ENCODE peak calls at places on chromosomes 2 and 18, in five cellular contexts. G, X, T, L and R are unnamed samples.

GRCh38 chr18:63320690-63321265 is 1.2 kb upstream of the BCL2 start:
- DNase-seq in G (peak; percentile 58), T (no peak), X (peak; percentile 43), L (peak; percentile 70), R (peak; percentile 69)

GRCh38 chr2:64017811-64018714 is 1.2 kb downstream of the VPS54 start:
- DNase-seq in L (peak; percentile 40), X (no peak), G (peak; percentile 25), T (no peak), R (peak; percentile 42)

GRCh38 chr2:101811226-101812015 is 113.9 kb downstream of the MAP4K4 start:
- DNase-seq in L (no peak), G (no peak), T (no peak), X (no peak), R (no peak)

GRCh38 chr18:22470511-22471181 is 52.9 kb upstream of the CTAGE1 start:
- DNase-seq in L (no peak), X (peak; percentile 43), T (no peak), G (no peak), R (no peak)

GRCh38 chr2:168346725-168347477 is 99.5 kb upstream of the STK39 start:
- DNase-seq in G (peak; percentile 72), L (peak; percentile 74), X (peak; percentile 60), T (peak; percentile 53), R (peak; percentile 86)

GRCh38 chr2:213227458-213227857 is 56.8 kb upstream of the SPAG16 start:
- DNase-seq in X (no peak), T (no peak), L (peak; percentile 16), G (no peak), R (no peak)

GRCh38 chr2:3492951-3493609 is 26.3 kb downstream of the ADI1 start:
- DNase-seq in G (peak; percentile 9), L (no peak), X (peak; percentile 62), T (peak; percentile 62), R (no peak)

GRCh38 chr2:80102026-80102425 is 202.5 kb downstream of the LRRTM1 start:
- DNase-seq in X (no peak), G (no peak), L (no peak), T (no peak), R (no peak)

GRCh38 chr18:24176727-24177416 is 38.0 kb downstream of the CABYR start:
- DNase-seq in L (peak; percentile 62), G (peak; percentile 66), X (peak; percentile 42), T (no peak), R (peak; percentile 80)

GRCh38 chr2:217800433-217801114 is 202.2 kb downstream of the TNS1 start:
- DNase-seq in G (no peak), T (no peak), L (no peak), X (peak; percentile 13), R (no peak)

GRCh38 chr18:22872894-22873537 is 60.1 kb upstream of the RBBP8 start:
- DNase-seq in G (peak; percentile 38), X (no peak), L (no peak), T (no peak), R (no peak)

GRCh38 chr18:64103979-64104378 is 44.9 kb downstream of the LINC00305 start:
- DNase-seq in L (no peak), G (no peak), X (no peak), T (no peak), R (no peak)

GRCh38 chr2:226300487-226300886 is 499.1 kb downstream of the IRS1 start:
- DNase-seq in G (no peak), T (no peak), X (no peak), L (no peak), R (no peak)

GRCh38 chr2:129936334-129936934 is 43.0 kb upstream of the RAB6C start:
- DNase-seq in L (peak; percentile 48), X (peak; percentile 40), G (peak; percentile 47), T (no peak), R (peak; percentile 81)

GRCh38 chr2:161796192-161796591 is 172.0 kb downstream of the SLC4A10 start:
- DNase-seq in X (peak; percentile 55), L (peak; percentile 7), T (no peak), G (no peak), R (peak; percentile 16)

GRCh38 chr2:83234291-83234690 is 1224.8 kb downstream of the SUCLG1 start:
- DNase-seq in L (no peak), G (no peak), T (no peak), X (no peak), R (no peak)

GRCh38 chr18:61893971-61894750 is 1.4 kb upstream of the RNF152 start:
- DNase-seq in X (peak; percentile 79), T (no peak), G (peak; percentile 84), L (peak; percentile 47), R (peak; percentile 85)
- TF ChIP-seq CTCF in X (peak; percentile 46), T (no peak), G (peak; percentile 27), L (no peak), R (peak; percentile 21)

GRCh38 chr2:16005389-16005788 is 65.0 kb downstream of the MYCN start:
- DNase-seq in G (no peak), T (no peak), L (no peak), X (no peak), R (no peak)

GRCh38 chr2:16007167-16007934 is 67.0 kb downstream of the MYCN start:
- DNase-seq in T (no peak), G (no peak), X (no peak), L (no peak), R (no peak)

GRCh38 chr2:16006537-16007166 is 66.3 kb downstream of the MYCN start:
- DNase-seq in L (no peak), X (no peak), T (no peak), G (no peak), R (no peak)

GRCh38 chr2:16003809-16004208 is 63.5 kb downstream of the MYCN start:
- DNase-seq in X (no peak), T (no peak), G (no peak), L (no peak), R (no peak)

GRCh38 chr2:16005819-16006536 is 65.6 kb downstream of the MYCN start:
- DNase-seq in L (peak; percentile 43), X (peak; percentile 35), G (no peak), T (no peak), R (no peak)
- TF ChIP-seq CTCF in L (no peak), X (no peak), G (no peak), T (no peak), R (no peak)

GRCh38 chr2:157784169-157784822 is 91.8 kb downstream of the ACVR1 start:
- DNase-seq in X (peak; percentile 65), G (no peak), L (no peak), T (peak; percentile 73), R (no peak)

GRCh38 chr2:157783180-157783579 is 93.0 kb downstream of the ACVR1 start:
- DNase-seq in L (no peak), T (no peak), X (no peak), G (no peak), R (no peak)

GRCh38 chr2:157785200-157785599 is 90.9 kb downstream of the ACVR1 start:
- DNase-seq in X (no peak), G (no peak), L (no peak), T (no peak), R (no peak)

GRCh38 chr2:157785866-157786662 is 90.1 kb downstream of the ACVR1 start:
- DNase-seq in G (no peak), T (no peak), X (no peak), L (no peak), R (no peak)

GRCh38 chr2:157784823-157785175 is 91.3 kb downstream of the ACVR1 start:
- DNase-seq in G (no peak), L (no peak), X (no peak), T (no peak), R (no peak)
- TF ChIP-seq CTCF in G (no peak), L (no peak), X (no peak), T (no peak), R (no peak)

GRCh38 chr2:36707050-36707449 is 10.5 kb downstream of the VIT start:
- DNase-seq in L (no peak), G (no peak), T (no peak), X (peak; percentile 57), R (no peak)

GRCh38 chr2:36706021-36706328 is 9.5 kb downstream of the VIT start:
- DNase-seq in X (peak; percentile 56), T (no peak), L (peak; percentile 66), G (no peak), R (no peak)

GRCh38 chr2:36705326-36706020 is 9.0 kb downstream of the VIT start:
- DNase-seq in X (no peak), G (no peak), T (no peak), L (no peak), R (no peak)

GRCh38 chr2:36706451-36706850 is 9.9 kb downstream of the VIT start:
- DNase-seq in G (no peak), T (no peak), L (no peak), X (no peak), R (no peak)

DNA sequence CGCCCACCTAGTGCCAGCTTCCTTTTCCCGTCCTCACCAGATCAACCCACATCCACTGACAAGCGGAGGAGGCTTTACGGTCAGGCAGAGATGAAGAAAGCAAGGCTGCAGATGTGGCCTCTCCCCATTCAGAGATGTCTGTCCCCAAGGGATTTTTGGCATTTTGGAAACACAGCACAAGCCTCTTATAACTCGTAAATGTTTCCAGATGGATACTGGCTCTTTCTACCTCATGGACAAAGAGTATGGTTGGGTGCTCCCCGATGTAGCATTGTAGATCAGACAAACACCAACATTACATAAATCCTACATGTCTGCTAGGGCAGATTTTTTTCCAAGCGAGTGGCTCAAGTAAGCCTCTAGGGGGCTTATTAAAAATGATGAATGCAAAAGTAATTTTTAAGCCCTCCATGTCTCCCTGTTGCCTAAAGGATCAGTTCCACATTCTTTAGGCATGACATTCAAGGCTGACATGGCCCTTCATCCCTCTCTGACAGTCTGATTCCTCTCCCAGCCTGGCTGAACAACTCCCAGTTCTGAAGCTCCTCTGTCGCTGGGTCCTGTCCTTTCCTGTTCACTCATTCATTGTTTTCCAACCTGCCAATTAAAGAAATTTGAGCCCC is 11.7 kb downstream of the VIT start:
- DNase-seq in L (no peak), T (no peak), X (peak; percentile 28), G (no peak), R (peak; percentile 28)
- TF ChIP-seq CTCF in L (no peak), T (no peak), X (no peak), G (no peak), R (peak; percentile 31)

GRCh38 chr2:219538488-219539294 is 4.9 kb downstream of the CHPF start:
- DNase-seq in X (no peak), L (no peak), T (peak; percentile 42), G (no peak), R (no peak)

GRCh38 chr2:219539295-219539788 is 4.3 kb downstream of the CHPF start:
- DNase-seq in X (no peak), G (no peak), L (no peak), T (no peak), R (no peak)

GRCh38 chr2:219541611-219542180 is 1.9 kb downstream of the CHPF start:
- DNase-seq in X (peak; percentile 71), G (peak; percentile 89), L (peak; percentile 84), T (peak; percentile 33), R (peak; percentile 88)

GRCh38 chr2:219540784-219541504 is 2.7 kb downstream of the CHPF start:
- DNase-seq in T (no peak), X (no peak), L (no peak), G (no peak), R (no peak)

DNA sequence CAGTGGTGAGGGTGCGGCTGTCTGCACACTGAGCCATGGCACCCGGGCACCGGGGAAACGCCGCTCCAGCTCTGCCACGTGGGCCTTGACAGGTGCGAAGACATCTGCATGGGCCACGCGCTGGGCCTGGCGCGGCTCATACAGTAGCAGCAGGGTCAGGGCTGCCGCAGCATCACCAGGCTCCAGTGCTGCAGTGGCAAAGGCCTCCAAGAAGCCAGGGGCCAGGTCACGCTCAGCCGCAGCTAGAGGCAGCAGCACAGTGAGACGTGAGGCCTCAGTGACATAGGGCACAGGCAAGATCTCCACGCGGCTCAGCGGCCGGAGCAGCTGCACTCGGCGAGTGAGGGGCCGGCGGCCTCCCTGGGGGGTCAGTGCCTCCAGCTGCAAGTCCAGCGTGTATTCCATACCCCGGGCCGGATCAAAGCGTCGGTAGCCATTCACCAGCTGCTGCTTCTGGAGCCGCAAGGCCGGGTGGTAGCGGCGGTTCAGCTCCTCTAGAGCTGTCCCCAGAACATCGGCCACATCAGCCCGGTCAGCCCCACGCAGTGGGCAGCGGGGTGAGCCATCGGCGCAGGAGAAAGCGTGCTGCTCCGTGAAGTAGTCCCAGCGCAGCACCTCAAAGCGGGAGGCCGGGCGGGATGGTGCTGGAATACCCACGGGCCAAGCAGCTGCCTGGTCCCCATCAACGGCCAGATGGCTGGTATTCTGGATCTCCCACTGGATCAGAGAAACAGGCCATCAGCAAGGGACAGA is 3.5 kb downstream of the CHPF start:
- DNase-seq in L (no peak), T (no peak), X (no peak), G (no peak), R (no peak)
- TF ChIP-seq CTCF in L (no peak), T (no peak), X (no peak), G (no peak), R (no peak)